ENCODE peak calls at places on chromosomes 2 and 18, in six cellular contexts. D, B, J, S, Y and Z are unnamed samples.

GRCh38 chr2:42864641-42865280 is 72.4 kb upstream of the HAAO start:
- DNase-seq in D (no peak), Y (no peak), S (no peak), B (no peak), J (no peak), Z (no peak)

GRCh38 chr2:85536479-85536878 is 2.5 kb upstream of the MAT2A start:
- DNase-seq in B (no peak), S (peak; percentile 55), D (no peak), Y (no peak), J (no peak), Z (no peak)

GRCh38 chr2:145563752-145564615 is 1044.1 kb upstream of the ZEB2 start:
- DNase-seq in S (no peak), D (no peak), B (no peak), J (no peak), Y (no peak), Z (no peak)

GRCh38 chr2:149661844-149662243 is 74.3 kb upstream of the MMADHC start:
- DNase-seq in Y (no peak), J (no peak), S (no peak), D (no peak), B (no peak), Z (no peak)

GRCh38 chr18:11654736-11655604 is 34.1 kb upstream of the GNAL start:
- DNase-seq in B (peak; percentile 27), S (peak; percentile 59), D (no peak), J (no peak), Y (peak; percentile 13), Z (peak; percentile 75)

GRCh38 chr2:18752667-18753422 is 163.5 kb upstream of the NT5C1B start:
- DNase-seq in D (no peak), J (no peak), Y (no peak), B (no peak), S (no peak), Z (no peak)

GRCh38 chr2:134397146-134397896 is 143.4 kb downstream of the MGAT5 start:
- DNase-seq in D (no peak), J (no peak), B (no peak), Y (no peak), S (no peak), Z (no peak)

GRCh38 chr2:181655519-181655918 is 1.4 kb downstream of the CERKL start:
- DNase-seq in J (no peak), Y (no peak), S (no peak), B (no peak), D (no peak), Z (no peak)

GRCh38 chr2:121036226-121036692 is 248.7 kb downstream of the TFCP2L1 start:
- DNase-seq in J (peak; percentile 65), D (no peak), S (no peak), B (no peak), Y (no peak), Z (no peak)

GRCh38 chr2:233481368-233482142 is 85.0 kb downstream of the USP40 start:
- DNase-seq in J (no peak), B (no peak), Y (no peak), D (no peak), S (no peak), Z (no peak)

GRCh38 chr2:218516614-218517013 is 51.5 kb downstream of the USP37 start:
- DNase-seq in B (peak; percentile 23), J (peak; percentile 36), D (no peak), S (peak; percentile 15), Y (no peak), Z (peak; percentile 33)

GRCh38 chr18:24446953-24447537 is 13.4 kb upstream of the HRH4 start:
- DNase-seq in J (no peak), S (no peak), D (no peak), Y (no peak), B (no peak), Z (no peak)

GRCh38 chr18:61643884-61644647 is 248.7 kb downstream of the RNF152 start:
- DNase-seq in S (no peak), Y (no peak), J (no peak), B (no peak), D (no peak), Z (no peak)

GRCh38 chr2:234258562-234259141 is 208.2 kb downstream of the SPP2 start:
- DNase-seq in D (no peak), B (no peak), J (no peak), S (no peak), Y (no peak), Z (no peak)

GRCh38 chr18:39624934-39625333 is 2059.3 kb upstream of the CELF4 start:
- DNase-seq in B (no peak), S (no peak), D (no peak), J (no peak), Y (peak; percentile 7), Z (no peak)

GRCh38 chr2:143241403-143242088 is 112.3 kb downstream of the ARHGAP15 start:
- DNase-seq in D (no peak), J (no peak), Y (peak; percentile 39), B (no peak), S (no peak), Z (no peak)

GRCh38 chr2:47655563-47655880 is 127.4 kb upstream of the MSH6 start:
- DNase-seq in S (no peak), Y (no peak), B (no peak), D (no peak), J (no peak), Z (no peak)

GRCh38 chr2:140436956-140437355 is 1656.8 kb upstream of the NXPH2 start:
- DNase-seq in D (no peak), S (no peak), J (no peak), Y (no peak), B (no peak), Z (no peak)

GRCh38 chr18:4399929-4400328 is 55.2 kb downstream of the DLGAP1 start:
- DNase-seq in D (no peak), B (no peak), Y (no peak), S (no peak), J (no peak), Z (no peak)

GRCh38 chr2:53455094-53455493 is 312.5 kb upstream of the CHAC2 start:
- DNase-seq in B (no peak), D (no peak), Y (no peak), J (no peak), S (no peak), Z (no peak)

GRCh38 chr2:12684471-12684936 is 32.2 kb upstream of the TRIB2 start:
- DNase-seq in J (no peak), D (no peak), S (no peak), Y (no peak), B (no peak), Z (no peak)

GRCh38 chr2:207216454-207216853 is 50.7 kb upstream of the KLF7 start:
- DNase-seq in S (no peak), B (no peak), J (no peak), D (no peak), Y (no peak), Z (no peak)

GRCh38 chr18:59140287-59140885 is 702 bp downstream of the SEC11C start:
- DNase-seq in Y (no peak), B (no peak), J (peak; percentile 32), D (no peak), S (no peak), Z (peak; percentile 31)

GRCh38 chr2:30446602-30447148 is 371 bp upstream of the LCLAT1 start:
- DNase-seq in S (peak; percentile 48), J (no peak), Y (no peak), B (no peak), D (no peak), Z (no peak)

GRCh38 chr18:55185391-55185790 is 226.1 kb upstream of the CCDC68 start:
- DNase-seq in S (no peak), D (no peak), Y (no peak), B (no peak), J (no peak), Z (no peak)

GRCh38 chr2:48715042-48715899 is 40.3 kb downstream of the LHCGR start:
- DNase-seq in D (no peak), Y (no peak), S (no peak), B (no peak), J (no peak), Z (no peak)

GRCh38 chr2:216448829-216449228 is 36.5 kb downstream of the SMARCAL1 start:
- DNase-seq in J (no peak), Y (no peak), S (no peak), B (no peak), D (no peak), Z (no peak)

GRCh38 chr2:234814366-234814765 is 137.5 kb upstream of the SH3BP4 start:
- DNase-seq in S (no peak), D (no peak), Y (no peak), J (no peak), B (no peak), Z (no peak)

GRCh38 chr2:75986617-75987016 is 275.9 kb upstream of the GCFC2 start:
- DNase-seq in S (no peak), D (no peak), Y (no peak), B (no peak), J (no peak), Z (no peak)

GRCh38 chr2:216181351-216181750 is 72.2 kb downstream of the XRCC5 start:
- DNase-seq in D (no peak), J (no peak), B (no peak), Y (no peak), S (no peak), Z (no peak)

DNA sequence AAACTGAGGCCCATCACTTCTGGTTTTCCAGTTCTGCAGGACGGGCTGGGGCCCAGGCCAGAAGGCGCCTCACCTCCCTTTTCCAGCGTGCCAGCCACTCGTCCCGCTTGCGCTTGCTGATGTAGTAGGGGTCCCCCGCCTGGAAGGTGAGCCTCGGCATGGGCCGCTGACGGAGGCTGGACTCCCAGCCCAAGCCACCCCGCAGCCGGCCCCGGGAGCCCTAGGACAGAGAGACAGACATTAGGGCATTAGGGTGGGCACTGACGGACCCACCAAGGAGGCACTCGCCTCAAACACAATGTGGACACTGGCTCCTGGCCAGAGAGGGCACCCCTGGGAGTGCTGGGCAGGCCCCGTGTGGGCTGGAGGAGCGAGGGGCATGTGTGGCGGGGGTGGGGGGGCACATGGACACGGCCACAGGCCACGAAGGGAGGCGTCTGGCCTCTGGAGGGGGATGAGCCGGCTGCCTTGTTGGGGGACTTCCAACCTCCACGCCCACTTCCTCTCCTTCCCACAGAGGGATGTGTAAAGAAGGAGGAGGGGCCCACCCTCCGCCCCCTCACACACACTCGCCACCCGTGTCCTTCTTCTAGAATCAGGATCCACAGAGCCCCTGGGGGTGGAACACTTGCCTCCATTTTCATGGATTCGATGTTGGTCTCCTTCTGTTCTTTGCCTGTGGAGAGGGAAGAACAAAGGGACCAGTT is 66.7 kb downstream of the DNMT3A start:
- DNase-seq in Y (no peak), S (no peak), J (no peak), D (no peak), B (no peak), Z (no peak)
- TF ChIP-seq JUND in Y (no peak), S (no peak), J (no peak), D (no peak), B (no peak), Z (no peak)

DNA sequence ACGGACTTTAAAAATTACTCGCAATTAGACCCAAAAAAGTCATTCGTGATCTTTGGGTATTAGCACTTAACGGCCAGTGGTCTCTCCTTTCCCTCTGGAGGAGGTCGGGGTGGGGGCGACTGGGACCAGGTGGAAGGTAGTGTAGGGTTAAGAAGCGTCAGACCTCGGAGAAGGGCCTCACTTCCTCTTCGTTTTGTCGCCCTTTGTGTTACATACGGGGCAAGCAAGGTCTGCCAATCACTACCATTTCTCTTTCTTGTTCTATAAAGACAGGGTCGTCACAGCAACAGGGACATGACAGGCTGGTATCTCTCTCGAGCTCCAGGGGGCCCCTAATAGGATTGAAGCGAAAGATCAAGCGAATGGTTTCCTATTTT is 136.6 kb downstream of the INSIG2 start:
- DNase-seq in S (peak; percentile 21), D (no peak), B (no peak), J (no peak), Y (no peak), Z (no peak)
- H3K27me3 ChIP-seq in S (peaks cover 73% of the 10 kb centered on the region), D (no peaks in the 10 kb centered on the region), B (no peaks in the 10 kb centered on the region), J (peaks cover 2% of the 10 kb centered on the region), Y (peaks cover 11% of the 10 kb centered on the region), Z (peaks cover 26% of the 10 kb centered on the region)

GRCh38 chr18:23307567-23308295 is 145.4 kb upstream of the RIOK3 start:
- DNase-seq in J (no peak), Y (no peak), B (peak; percentile 16), D (peak; percentile 39), S (no peak), Z (no peak)
- TF ChIP-seq JUND in J (no peak), Y (no peak), B (no peak), D (no peak), S (no peak), Z (no peak)

GRCh38 chr2:176130153-176130916 is 830 bp downstream of the HOXD8 start:
- DNase-seq in Y (no peak), J (no peak), B (no peak), S (peak; percentile 80), D (no peak), Z (peak; percentile 64)
- H3K27me3 ChIP-seq in Y (peaks cover 96% of the 10 kb centered on the region), J (peaks cover 7% of the 10 kb centered on the region), B (no peaks in the 10 kb centered on the region), S (no peaks in the 10 kb centered on the region), D (peaks cover 32% of the 10 kb centered on the region), Z (peaks cover 47% of the 10 kb centered on the region)